ENCODE peak calls at places on chromosomes 13 and 19, in five cellular contexts. One of them, this sample, is unnamed.

GRCh38 chr19:55206664-55207500 is 2.4 kb downstream of the PTPRH start:
- DNase-seq in NCI-H1694 treated with DMSO at 0.1 percent for 48 hours: no peak
- DNase-seq in amniotic epithelial cell: peak; percentile 98
- DNase-seq in NCI-H1105 treated with DMSO at 0.1 percent for 48 hours: no peak
- DNase-seq in nucleus accumbens: peak; percentile 15
- DNase-seq in this sample: peak; percentile 80

GRCh38 chr19:44809856-44810554 is 1.1 kb downstream of the BCAM start:
- DNase-seq in nucleus accumbens: no peak
- DNase-seq in NCI-H1694 treated with DMSO at 0.1 percent for 48 hours: no peak
- DNase-seq in NCI-H1105 treated with DMSO at 0.1 percent for 48 hours: no peak
- DNase-seq in amniotic epithelial cell: no peak
- DNase-seq in this sample: no peak

GRCh38 chr13:23673867-23674605 is 103.8 kb downstream of the TNFRSF19 start:
- DNase-seq in NCI-H1694 treated with DMSO at 0.1 percent for 48 hours: no peak
- DNase-seq in nucleus accumbens: no peak
- DNase-seq in amniotic epithelial cell: no peak
- DNase-seq in NCI-H1105 treated with DMSO at 0.1 percent for 48 hours: no peak
- DNase-seq in this sample: no peak

GRCh38 chr13:85828094-85828684 is 29.0 kb upstream of the SLITRK6 start:
- DNase-seq in NCI-H1105 treated with DMSO at 0.1 percent for 48 hours: peak; percentile 12
- DNase-seq in NCI-H1694 treated with DMSO at 0.1 percent for 48 hours: peak; percentile 13
- DNase-seq in nucleus accumbens: no peak
- DNase-seq in amniotic epithelial cell: peak; percentile 9
- DNase-seq in this sample: peak; percentile 23

GRCh38 chr13:92074658-92075057 is 676.2 kb downstream of the GPC5 start:
- DNase-seq in NCI-H1105 treated with DMSO at 0.1 percent for 48 hours: no peak
- DNase-seq in NCI-H1694 treated with DMSO at 0.1 percent for 48 hours: peak; percentile 17
- DNase-seq in nucleus accumbens: no peak
- DNase-seq in amniotic epithelial cell: peak; percentile 12
- DNase-seq in this sample: peak; percentile 24

GRCh38 chr19:17309962-17310461 is 649 bp downstream of the DDA1 start:
- DNase-seq in amniotic epithelial cell: no peak
- DNase-seq in nucleus accumbens: no peak
- DNase-seq in NCI-H1105 treated with DMSO at 0.1 percent for 48 hours: no peak
- DNase-seq in NCI-H1694 treated with DMSO at 0.1 percent for 48 hours: no peak
- DNase-seq in this sample: no peak

GRCh38 chr19:45693168-45693788 is 812 bp downstream of the QPCTL start:
- DNase-seq in NCI-H1105 treated with DMSO at 0.1 percent for 48 hours: peak; percentile 58
- DNase-seq in nucleus accumbens: peak; percentile 40
- DNase-seq in amniotic epithelial cell: no peak
- DNase-seq in NCI-H1694 treated with DMSO at 0.1 percent for 48 hours: peak; percentile 71
- DNase-seq in this sample: peak; percentile 57

GRCh38 chr19:38383743-38384142 is 4.1 kb downstream of the GGN start:
- DNase-seq in NCI-H1105 treated with DMSO at 0.1 percent for 48 hours: no peak
- DNase-seq in nucleus accumbens: no peak
- DNase-seq in NCI-H1694 treated with DMSO at 0.1 percent for 48 hours: no peak
- DNase-seq in amniotic epithelial cell: no peak
- DNase-seq in this sample: no peak

GRCh38 chr19:4969772-4970531 is 1.0 kb downstream of the KDM4B start:
- DNase-seq in NCI-H1105 treated with DMSO at 0.1 percent for 48 hours: no peak
- DNase-seq in NCI-H1694 treated with DMSO at 0.1 percent for 48 hours: no peak
- DNase-seq in nucleus accumbens: no peak
- DNase-seq in amniotic epithelial cell: no peak
- DNase-seq in this sample: no peak

GRCh38 chr13:109649713-109650112 is 136.7 kb downstream of the IRS2 start:
- DNase-seq in nucleus accumbens: no peak
- DNase-seq in amniotic epithelial cell: no peak
- DNase-seq in NCI-H1694 treated with DMSO at 0.1 percent for 48 hours: no peak
- DNase-seq in NCI-H1105 treated with DMSO at 0.1 percent for 48 hours: no peak
- DNase-seq in this sample: no peak